ENCODE peak calls at places on chromosomes 11 and 22, in six cellular contexts. One of them, this sample, is unnamed.

GRCh38 chr11:4074266-4074665 is 20.3 kb upstream of the RRM1 start:
- DNase-seq in psoas muscle: peak
- DNase-seq in A549: no peak
- DNase-seq in ELR: no peak
- DNase-seq in stimulated activated effector memory CD8-positive, alpha-beta T cell treated with anti-CD3 and anti-CD28 coated beads, Interleukin-12 subunit alpha, Interleukin-12 subunit beta, amount 100 ng/mL, for 72 hours: no peak
- DNase-seq in non-pigmented ciliary epithelial cell: no peak
- DNase-seq in this sample: no peak

GRCh38 chr22:25141994-25142620 is 57.6 kb upstream of the CRYBB3 start:
- DNase-seq in non-pigmented ciliary epithelial cell: no peak
- DNase-seq in stimulated activated effector memory CD8-positive, alpha-beta T cell treated with anti-CD3 and anti-CD28 coated beads, Interleukin-12 subunit alpha, Interleukin-12 subunit beta, amount 100 ng/mL, for 72 hours: no peak
- DNase-seq in ELR: no peak
- DNase-seq in A549: no peak
- DNase-seq in psoas muscle: no peak
- DNase-seq in this sample: no peak

GRCh38 chr11:24861440-24861839 is 364.6 kb downstream of the LUZP2 start:
- DNase-seq in A549: no peak
- DNase-seq in non-pigmented ciliary epithelial cell: no peak
- DNase-seq in ELR: no peak
- DNase-seq in stimulated activated effector memory CD8-positive, alpha-beta T cell treated with anti-CD3 and anti-CD28 coated beads, Interleukin-12 subunit alpha, Interleukin-12 subunit beta, amount 100 ng/mL, for 72 hours: no peak
- DNase-seq in psoas muscle: no peak
- DNase-seq in this sample: no peak

GRCh38 chr11:69891421-69892236 is 72.4 kb upstream of the FGF3 start:
- DNase-seq in A549: no peak
- DNase-seq in ELR: no peak
- DNase-seq in psoas muscle: peak
- DNase-seq in non-pigmented ciliary epithelial cell: no peak
- DNase-seq in stimulated activated effector memory CD8-positive, alpha-beta T cell treated with anti-CD3 and anti-CD28 coated beads, Interleukin-12 subunit alpha, Interleukin-12 subunit beta, amount 100 ng/mL, for 72 hours: no peak
- DNase-seq in this sample: no peak

GRCh38 chr11:72155751-72156150 is 20.2 kb downstream of the FOLR3 start:
- DNase-seq in stimulated activated effector memory CD8-positive, alpha-beta T cell treated with anti-CD3 and anti-CD28 coated beads, Interleukin-12 subunit alpha, Interleukin-12 subunit beta, amount 100 ng/mL, for 72 hours: no peak
- DNase-seq in non-pigmented ciliary epithelial cell: no peak
- DNase-seq in A549: no peak
- DNase-seq in psoas muscle: no peak
- DNase-seq in ELR: no peak
- DNase-seq in this sample: no peak

GRCh38 chr22:28250036-28250695 is 331.1 kb upstream of the PITPNB start:
- DNase-seq in A549: no peak
- DNase-seq in psoas muscle: no peak
- DNase-seq in stimulated activated effector memory CD8-positive, alpha-beta T cell treated with anti-CD3 and anti-CD28 coated beads, Interleukin-12 subunit alpha, Interleukin-12 subunit beta, amount 100 ng/mL, for 72 hours: no peak
- DNase-seq in ELR: no peak
- DNase-seq in non-pigmented ciliary epithelial cell: no peak
- DNase-seq in this sample: no peak

GRCh38 chr11:111514216-111515031 is at the start of gene HOATZ:
- DNase-seq in psoas muscle: no peak
- DNase-seq in A549: no peak
- DNase-seq in non-pigmented ciliary epithelial cell: no peak
- DNase-seq in ELR: no peak
- DNase-seq in stimulated activated effector memory CD8-positive, alpha-beta T cell treated with anti-CD3 and anti-CD28 coated beads, Interleukin-12 subunit alpha, Interleukin-12 subunit beta, amount 100 ng/mL, for 72 hours: no peak
- DNase-seq in this sample: no peak

GRCh38 chr11:61429346-61429690 is 457 bp downstream of the CPSF7 start:
- DNase-seq in stimulated activated effector memory CD8-positive, alpha-beta T cell treated with anti-CD3 and anti-CD28 coated beads, Interleukin-12 subunit alpha, Interleukin-12 subunit beta, amount 100 ng/mL, for 72 hours: no peak
- DNase-seq in ELR: peak
- DNase-seq in psoas muscle: peak
- DNase-seq in A549: peak
- DNase-seq in non-pigmented ciliary epithelial cell: no peak
- DNase-seq in this sample: peak

GRCh38 chr11:107962181-107962580 is 33.9 kb downstream of the RAB39A start:
- DNase-seq in psoas muscle: no peak
- DNase-seq in A549: no peak
- DNase-seq in stimulated activated effector memory CD8-positive, alpha-beta T cell treated with anti-CD3 and anti-CD28 coated beads, Interleukin-12 subunit alpha, Interleukin-12 subunit beta, amount 100 ng/mL, for 72 hours: no peak
- DNase-seq in ELR: no peak
- DNase-seq in non-pigmented ciliary epithelial cell: no peak
- DNase-seq in this sample: no peak

GRCh38 chr22:27327981-27328721 is 473.4 kb downstream of the MN1 start:
- DNase-seq in A549: no peak
- DNase-seq in non-pigmented ciliary epithelial cell: no peak
- DNase-seq in psoas muscle: no peak
- DNase-seq in ELR: no peak
- DNase-seq in stimulated activated effector memory CD8-positive, alpha-beta T cell treated with anti-CD3 and anti-CD28 coated beads, Interleukin-12 subunit alpha, Interleukin-12 subunit beta, amount 100 ng/mL, for 72 hours: no peak
- DNase-seq in this sample: no peak

GRCh38 chr22:44389926-44390925 is 77.5 kb upstream of the SHISAL1 start:
- DNase-seq in ELR: no peak
- DNase-seq in non-pigmented ciliary epithelial cell: no peak
- DNase-seq in A549: no peak
- DNase-seq in psoas muscle: peak
- DNase-seq in stimulated activated effector memory CD8-positive, alpha-beta T cell treated with anti-CD3 and anti-CD28 coated beads, Interleukin-12 subunit alpha, Interleukin-12 subunit beta, amount 100 ng/mL, for 72 hours: no peak
- DNase-seq in this sample: no peak

GRCh38 chr11:77142091-77142975 is 14.3 kb downstream of the MYO7A start:
- DNase-seq in psoas muscle: peak
- DNase-seq in ELR: no peak
- DNase-seq in stimulated activated effector memory CD8-positive, alpha-beta T cell treated with anti-CD3 and anti-CD28 coated beads, Interleukin-12 subunit alpha, Interleukin-12 subunit beta, amount 100 ng/mL, for 72 hours: peak
- DNase-seq in A549: no peak
- DNase-seq in non-pigmented ciliary epithelial cell: no peak
- DNase-seq in this sample: no peak

GRCh38 chr11:84407091-84407490 is 1120.9 kb upstream of the CCDC90B start:
- DNase-seq in A549: no peak
- DNase-seq in stimulated activated effector memory CD8-positive, alpha-beta T cell treated with anti-CD3 and anti-CD28 coated beads, Interleukin-12 subunit alpha, Interleukin-12 subunit beta, amount 100 ng/mL, for 72 hours: no peak
- DNase-seq in psoas muscle: no peak
- DNase-seq in ELR: no peak
- DNase-seq in non-pigmented ciliary epithelial cell: no peak
- DNase-seq in this sample: no peak

GRCh38 chr11:64409278-64409677 is 50.3 kb downstream of the RPS6KA4 start:
- DNase-seq in ELR: no peak
- DNase-seq in non-pigmented ciliary epithelial cell: no peak
- DNase-seq in stimulated activated effector memory CD8-positive, alpha-beta T cell treated with anti-CD3 and anti-CD28 coated beads, Interleukin-12 subunit alpha, Interleukin-12 subunit beta, amount 100 ng/mL, for 72 hours: no peak
- DNase-seq in psoas muscle: no peak
- DNase-seq in A549: no peak
- DNase-seq in this sample: no peak

GRCh38 chr11:122977455-122978302 is 4.0 kb downstream of the BSX start:
- DNase-seq in ELR: no peak
- DNase-seq in A549: no peak
- DNase-seq in psoas muscle: no peak
- DNase-seq in stimulated activated effector memory CD8-positive, alpha-beta T cell treated with anti-CD3 and anti-CD28 coated beads, Interleukin-12 subunit alpha, Interleukin-12 subunit beta, amount 100 ng/mL, for 72 hours: peak
- DNase-seq in non-pigmented ciliary epithelial cell: no peak
- DNase-seq in this sample: no peak

GRCh38 chr11:41050791-41051190 is 408.7 kb downstream of the LRRC4C start:
- DNase-seq in ELR: peak
- DNase-seq in psoas muscle: no peak
- DNase-seq in stimulated activated effector memory CD8-positive, alpha-beta T cell treated with anti-CD3 and anti-CD28 coated beads, Interleukin-12 subunit alpha, Interleukin-12 subunit beta, amount 100 ng/mL, for 72 hours: no peak
- DNase-seq in A549: no peak
- DNase-seq in non-pigmented ciliary epithelial cell: no peak
- DNase-seq in this sample: no peak

GRCh38 chr22:32557424-32557823 is 82.8 kb downstream of the FBXO7 start:
- DNase-seq in A549: no peak
- DNase-seq in non-pigmented ciliary epithelial cell: no peak
- DNase-seq in psoas muscle: no peak
- DNase-seq in stimulated activated effector memory CD8-positive, alpha-beta T cell treated with anti-CD3 and anti-CD28 coated beads, Interleukin-12 subunit alpha, Interleukin-12 subunit beta, amount 100 ng/mL, for 72 hours: no peak
- DNase-seq in ELR: peak
- DNase-seq in this sample: no peak

This sample was measured in CD8-positive, alpha-beta memory T cell.